ENCODE peak calls at places on chromosomes 5 and 9, in eight cellular contexts. V is GM13976; Y is astrocyte of the spinal cord; G is transverse colon; B is upper lobe of right lung; D is NB4; M is fibroblast of lung; C is CD8-positive, alpha-beta T cell. U is an unnamed sample.

GRCh38 chr5:55039843-55040242 is 15.8 kb downstream of the GZMK start:
- DNase-seq in V (no peak), Y (no peak), G (no peak), B (no peak), D (no peak), M (no peak), C (no peak), U (no peak)

GRCh38 chr5:37720550-37720952 is 119.3 kb downstream of the GDNF start:
- DNase-seq in V (no peak), Y (no peak), G (no peak), B (no peak), D (no peak), M (no peak), C (no peak), U (no peak)

GRCh38 chr9:109301012-109301411 is 19.8 kb downstream of the EPB41L4B start:
- DNase-seq in V (no peak), Y (no peak), G (no peak), B (no peak), D (no peak), M (no peak), C (no peak), U (no peak)

GRCh38 chr9:120579139-120579749 is 723 bp downstream of the CDK5RAP2 start:
- DNase-seq in V (peak), Y (no peak), G (no peak), B (no peak), D (peak), M (no peak), C (no peak), U (peak)

GRCh38 chr5:16952968-16953671 is 17.0 kb upstream of the MYO10 start:
- DNase-seq in V (no peak), Y (no peak), G (no peak), B (no peak), D (no peak), M (no peak), C (no peak), U (no peak)

GRCh38 chr5:76379316-76379715 is 23.8 kb upstream of the IQGAP2 start:
- DNase-seq in V (no peak), Y (no peak), G (no peak), B (no peak), D (peak), M (no peak), C (no peak), U (no peak)

GRCh38 chr5:7218146-7218545 is 177.8 kb upstream of the ADCY2 start:
- DNase-seq in V (no peak), Y (no peak), G (no peak), B (no peak), D (no peak), M (no peak), C (no peak), U (no peak)

GRCh38 chr5:58885265-58885664 is 302.4 kb downstream of the RAB3C start:
- DNase-seq in V (no peak), Y (no peak), G (no peak), B (no peak), D (no peak), M (no peak), C (no peak), U (no peak)

GRCh38 chr9:112180387-112180881 is 5.3 kb upstream of the SUSD1 start:
- DNase-seq in V (peak), Y (no peak), G (no peak), B (no peak), D (peak), M (peak), C (peak), U (no peak)

GRCh38 chr9:135290086-135290485 is 189.5 kb upstream of the PPP1R26 start:
- DNase-seq in V (no peak), Y (no peak), G (no peak), B (peak), D (no peak), M (no peak), C (no peak), U (no peak)

GRCh38 chr5:171251519-171251918 is 57.5 kb upstream of the TLX3 start:
- DNase-seq in V (no peak), Y (no peak), G (no peak), B (no peak), D (no peak), M (no peak), C (no peak), U (no peak)

GRCh38 chr5:158769702-158770101 is 330.0 kb downstream of the EBF1 start:
- DNase-seq in V (no peak), Y (no peak), G (no peak), B (no peak), D (no peak), M (peak), C (no peak), U (no peak)

GRCh38 chr9:124414612-124415011 is 630 bp downstream of the PSMB7 start:
- DNase-seq in V (no peak), Y (no peak), G (no peak), B (no peak), D (no peak), M (no peak), C (no peak), U (no peak)

GRCh38 chr5:80125962-80126480 is 90.9 kb downstream of the THBS4 start:
- DNase-seq in V (peak), Y (peak), G (no peak), B (no peak), D (peak), M (peak), C (peak), U (no peak)

GRCh38 chr9:73370053-73370452 is 218.4 kb downstream of the ANXA1 start:
- DNase-seq in V (no peak), Y (no peak), G (no peak), B (no peak), D (peak), M (peak), C (no peak), U (no peak)

GRCh38 chr5:71932131-71932635 is 175.1 kb upstream of the MAP1B start:
- DNase-seq in V (no peak), Y (peak), G (no peak), B (no peak), D (no peak), M (peak), C (no peak), U (no peak)

GRCh38 chr5:71937906-71938698 is 169.2 kb upstream of the MAP1B start:
- DNase-seq in V (no peak), Y (no peak), G (no peak), B (no peak), D (no peak), M (no peak), C (no peak), U (no peak)

DNA sequence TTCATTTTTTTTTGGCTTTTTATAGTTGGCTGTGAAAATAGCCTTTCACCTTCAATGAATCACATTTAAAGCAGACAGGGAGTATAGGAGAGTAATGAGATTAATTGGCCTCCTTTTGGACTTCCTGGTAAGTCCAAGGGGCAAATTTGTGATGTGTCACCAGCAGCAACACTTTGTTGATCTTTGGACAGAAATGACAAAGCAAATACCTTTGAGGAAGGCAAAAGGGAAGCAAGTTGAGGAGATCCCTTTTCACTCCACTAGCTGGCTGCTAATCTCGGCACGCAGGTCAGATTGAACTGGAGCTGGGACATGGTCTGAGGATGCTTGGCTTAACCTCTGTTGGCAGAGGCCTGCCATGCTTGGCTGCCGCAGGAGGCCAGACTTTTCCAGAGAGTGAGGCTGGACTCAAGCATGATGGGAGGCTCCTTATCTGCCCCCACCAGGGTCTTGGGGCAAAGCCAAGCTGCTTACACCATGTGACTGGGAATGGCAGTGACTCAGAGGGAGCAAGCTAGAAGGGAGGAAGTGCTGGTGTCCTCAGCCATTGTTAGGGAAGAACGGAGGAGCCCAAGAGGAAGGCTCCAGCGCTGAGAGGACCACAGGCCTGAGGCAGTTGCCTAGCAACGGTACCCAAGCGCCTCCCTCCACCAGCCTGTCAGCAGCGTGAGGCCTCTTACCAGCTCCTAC is 174.5 kb upstream of the MAP1B start:
- DNase-seq in V (no peak), Y (peak), G (peak), B (no peak), D (no peak), M (peak), C (no peak), U (no peak)
- TF ChIP-seq CTCF in V (no peak), Y (no peak), G (peak), B (no peak), D (no peak), M (no peak), C (no peak), U (no peak)

GRCh38 chr5:21678526-21678925 is 1174.6 kb downstream of the CDH12 start:
- DNase-seq in V (no peak), Y (no peak), G (no peak), B (no peak), D (no peak), M (no peak), C (no peak), U (no peak)
- TF ChIP-seq CTCF in V (no peak), Y (no peak), G (no peak), B (no peak), D (no peak), M (no peak), C (no peak), U (no peak)

GRCh38 chr5:134511796-134512660 is 13.4 kb upstream of the JADE2 start:
- DNase-seq in V (no peak), Y (no peak), G (peak), B (peak), D (peak), M (peak), C (no peak), U (no peak)
- TF ChIP-seq CTCF in V (no peak), Y (peak), G (peak), B (peak), D (no peak), M (peak), C (no peak), U (no peak)

GRCh38 chr5:140148508-140148907 is 22.8 kb downstream of the IGIP start:
- DNase-seq in V (no peak), Y (no peak), G (no peak), B (no peak), D (no peak), M (no peak), C (no peak), U (no peak)
- TF ChIP-seq CTCF in V (no peak), Y (no peak), G (no peak), B (no peak), D (no peak), M (peak), C (no peak), U (no peak)

DNA sequence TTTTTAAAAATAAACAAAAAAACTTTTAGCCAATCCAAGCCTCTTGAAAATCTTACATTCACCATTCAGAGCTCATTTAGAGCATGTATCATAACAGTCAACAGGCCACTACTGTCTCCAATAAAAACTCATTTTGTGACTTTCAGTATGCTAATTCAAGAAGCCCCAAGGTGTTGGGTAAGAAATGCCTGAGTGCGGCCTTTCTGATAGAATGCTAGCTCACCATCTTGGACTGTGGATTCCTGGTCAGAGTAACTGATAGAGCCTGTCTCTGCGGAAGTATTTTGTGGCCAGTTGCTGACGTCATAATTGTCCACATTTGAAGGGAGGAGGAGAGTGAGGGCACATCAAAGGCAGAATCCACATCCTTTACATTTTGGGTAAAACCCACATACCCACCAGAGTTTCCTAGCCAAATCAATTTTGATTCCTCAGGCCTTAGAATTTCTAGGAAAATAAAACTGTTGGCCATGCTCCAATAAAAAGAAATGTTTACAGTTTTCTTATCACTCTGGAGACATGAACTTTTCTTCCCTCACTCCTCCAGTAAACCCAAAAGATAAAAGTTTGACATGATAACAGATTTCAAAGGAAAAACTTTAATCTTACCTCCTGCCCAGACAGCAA is 41.1 kb upstream of the ERCC6L2 start:
- DNase-seq in V (no peak), Y (peak), G (no peak), B (no peak), D (no peak), M (peak), C (no peak), U (no peak)
- TF ChIP-seq CTCF in V (no peak), Y (no peak), G (no peak), B (no peak), D (no peak), M (no peak), C (no peak), U (no peak)

DNA sequence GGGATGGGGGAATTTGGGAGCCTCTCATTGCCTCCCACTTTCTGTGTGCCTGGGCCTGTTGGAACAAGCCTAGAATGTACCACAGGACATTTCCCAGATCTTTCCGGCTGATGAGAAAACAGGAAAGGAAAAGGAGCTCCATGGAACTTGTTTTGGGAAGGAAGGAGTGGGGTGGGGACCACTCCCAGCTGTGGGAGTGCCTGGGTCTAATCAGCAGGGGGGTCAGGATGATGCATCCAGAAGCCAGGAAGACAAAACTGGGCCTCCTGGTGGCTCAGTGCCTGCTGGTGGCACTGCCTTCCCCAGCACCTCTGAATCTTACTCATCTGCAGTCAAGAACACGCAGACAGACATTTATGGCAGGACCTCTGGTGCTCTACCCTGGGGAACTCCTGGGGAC is 2.8 kb downstream of the SMIM33 start:
- DNase-seq in V (no peak), Y (no peak), G (no peak), B (no peak), D (peak), M (no peak), C (no peak), U (no peak)
- TF ChIP-seq CTCF in V (no peak), Y (no peak), G (no peak), B (no peak), D (no peak), M (no peak), C (no peak), U (no peak)